ENCODE peak calls at places on chromosomes 6 and 20, in nine cellular contexts. O is activated T-helper 9 cell treated with anti-CD3 and anti-CD28 coated beads, Interleukin-2, amount 50 U/mL, for 16 hours; Y is heart right ventricle; N is neural crest cell; H is CD8-positive, alpha-beta T cell; W is NCI-H1092 treated with DMSO at 0.1 percent for 48 hours; D is hepatocyte; K is MCF 10A; A is kidney glomerular epithelial cell. U is an unnamed sample.
A peak's percentile ranks its signal among the peaks of the same experiment; 100 is the strongest.

GRCh38 chr6:157442296-157442695 is 61.3 kb downstream of the ZDHHC14 start:
- DNase-seq in O (no peak), Y (no peak), N (no peak), H (no peak), W (no peak), D (no peak), K (peak; percentile 74), A (no peak), U (no peak)

GRCh38 chr20:2172305-2173175 is 70.9 kb downstream of the STK35 start:
- DNase-seq in O (peak; percentile 46), Y (peak; percentile 72), N (peak; percentile 77), H (peak; percentile 57), W (peak; percentile 56), D (peak; percentile 81), K (peak; percentile 62), A (peak; percentile 43), U (peak; percentile 80)

GRCh38 chr6:106216527-106216926 is 109.0 kb downstream of the ATG5 start:
- DNase-seq in O (no peak), Y (no peak), N (no peak), H (no peak), W (no peak), D (no peak), K (peak; percentile 10), A (no peak), U (no peak)

GRCh38 chr6:130575971-130576370 is 210.2 kb downstream of the TMEM200A start:
- DNase-seq in O (peak; percentile 4), Y (no peak), N (no peak), H (peak; percentile 26), W (no peak), D (no peak), K (no peak), A (no peak), U (no peak)

GRCh38 chr20:33229843-33230242 is 6.0 kb upstream of the BPIFA1 start:
- DNase-seq in O (no peak), Y (no peak), N (no peak), H (no peak), W (no peak), D (no peak), K (no peak), A (no peak), U (no peak)

GRCh38 chr6:131946992-131947955 is 3.9 kb downstream of the CCN2 start:
- DNase-seq in O (no peak), Y (no peak), N (no peak), H (no peak), W (no peak), D (no peak), K (no peak), A (peak; percentile 98), U (no peak)

GRCh38 chr20:51393566-51393965 is 149.0 kb downstream of the NFATC2 start:
- DNase-seq in O (no peak), Y (peak; percentile 28), N (no peak), H (no peak), W (no peak), D (no peak), K (no peak), A (no peak), U (no peak)

GRCh38 chr6:127225497-127225896 is 41.2 kb upstream of the RNF146 start:
- DNase-seq in O (no peak), Y (no peak), N (no peak), H (no peak), W (no peak), D (no peak), K (no peak), A (peak; percentile 1), U (no peak)

GRCh38 chr6:15453186-15453585 is 207.3 kb downstream of the JARID2 start:
- DNase-seq in O (no peak), Y (no peak), N (no peak), H (no peak), W (no peak), D (no peak), K (no peak), A (no peak), U (no peak)

GRCh38 chr20:38139919-38140753 is 24.9 kb downstream of the TGM2 start:
- DNase-seq in O (no peak), Y (no peak), N (no peak), H (no peak), W (no peak), D (peak; percentile 35), K (peak; percentile 68), A (no peak), U (peak; percentile 51)

GRCh38 chr6:88472731-88473130 is 306.6 kb upstream of the CNR1 start:
- DNase-seq in O (no peak), Y (no peak), N (no peak), H (no peak), W (no peak), D (no peak), K (no peak), A (no peak), U (no peak)

GRCh38 chr6:154478691-154479090 is 31.8 kb downstream of the CNKSR3 start:
- DNase-seq in O (no peak), Y (no peak), N (no peak), H (no peak), W (no peak), D (no peak), K (no peak), A (no peak), U (no peak)

GRCh38 chr20:4848041-4848440 is 126.3 kb downstream of the PRND start:
- DNase-seq in O (no peak), Y (no peak), N (no peak), H (no peak), W (no peak), D (no peak), K (no peak), A (no peak), U (no peak)

GRCh38 chr6:63352587-63353281 is 33.0 kb upstream of the LGSN start:
- DNase-seq in O (no peak), Y (peak; percentile 21), N (peak; percentile 10), H (no peak), W (no peak), D (peak; percentile 71), K (peak; percentile 67), A (peak; percentile 70), U (no peak)

GRCh38 chr20:15654208-15654649 is 919.0 kb downstream of the KIF16B start:
- DNase-seq in O (no peak), Y (peak; percentile 14), N (peak; percentile 20), H (no peak), W (peak; percentile 65), D (peak; percentile 72), K (peak; percentile 64), A (peak; percentile 52), U (no peak)

GRCh38 chr6:73290435-73290834 is 27.4 kb upstream of the KHDC1 start:
- DNase-seq in O (no peak), Y (no peak), N (no peak), H (no peak), W (no peak), D (no peak), K (no peak), A (peak; percentile 2), U (no peak)